ENCODE peak calls at places on chromosomes 6 and 20, in seven cellular contexts. One of them, this sample, is unnamed.
A peak's percentile ranks its signal among the peaks of the same experiment; 100 is the strongest.

GRCh38 chr6:145689529-145689928 is 45.8 kb downstream of the EPM2A start:
- DNase-seq in left lung: no peak
- DNase-seq in fibroblast of villous mesenchyme: no peak
- DNase-seq in cardiac fibroblast: no peak
- DNase-seq in IMR-90: no peak
- DNase-seq in tibial nerve: no peak
- DNase-seq in cardiac muscle cell: no peak
- DNase-seq in this sample: no peak

GRCh38 chr6:137571854-137572253 is 77.7 kb upstream of the OLIG3 start:
- DNase-seq in tibial nerve: no peak
- DNase-seq in fibroblast of villous mesenchyme: peak; percentile 14
- DNase-seq in cardiac fibroblast: peak; percentile 19
- DNase-seq in cardiac muscle cell: peak; percentile 24
- DNase-seq in IMR-90: peak; percentile 13
- DNase-seq in left lung: no peak
- DNase-seq in this sample: peak; percentile 70

GRCh38 chr6:33683051-33683571 is 28.4 kb downstream of the UQCC2 start:
- DNase-seq in cardiac muscle cell: no peak
- DNase-seq in tibial nerve: no peak
- DNase-seq in left lung: no peak
- DNase-seq in IMR-90: no peak
- DNase-seq in fibroblast of villous mesenchyme: no peak
- DNase-seq in cardiac fibroblast: peak; percentile 10
- DNase-seq in this sample: no peak

GRCh38 chr6:154555075-154555677 is 44.7 kb upstream of the CNKSR3 start:
- DNase-seq in IMR-90: peak; percentile 8
- DNase-seq in tibial nerve: no peak
- DNase-seq in cardiac fibroblast: peak; percentile 14
- DNase-seq in cardiac muscle cell: no peak
- DNase-seq in fibroblast of villous mesenchyme: no peak
- DNase-seq in left lung: no peak
- DNase-seq in this sample: no peak

GRCh38 chr20:53331151-53331973 is 262.3 kb downstream of the ZNF217 start:
- DNase-seq in IMR-90: no peak
- DNase-seq in cardiac fibroblast: peak; percentile 4
- DNase-seq in tibial nerve: no peak
- DNase-seq in cardiac muscle cell: peak; percentile 31
- DNase-seq in fibroblast of villous mesenchyme: peak; percentile 49
- DNase-seq in left lung: no peak
- DNase-seq in this sample: no peak

GRCh38 chr6:35072698-35073055 is 68.5 kb downstream of the TCP11 start:
- DNase-seq in cardiac muscle cell: no peak
- DNase-seq in left lung: no peak
- DNase-seq in fibroblast of villous mesenchyme: no peak
- DNase-seq in cardiac fibroblast: no peak
- DNase-seq in tibial nerve: no peak
- DNase-seq in IMR-90: no peak
- DNase-seq in this sample: no peak

GRCh38 chr20:13535627-13536026 is 103.1 kb downstream of the TASP1 start:
- DNase-seq in fibroblast of villous mesenchyme: no peak
- DNase-seq in cardiac fibroblast: no peak
- DNase-seq in IMR-90: no peak
- DNase-seq in tibial nerve: no peak
- DNase-seq in cardiac muscle cell: no peak
- DNase-seq in left lung: no peak
- DNase-seq in this sample: no peak

GRCh38 chr6:33632603-33633039 is 11.5 kb downstream of the ITPR3 start:
- DNase-seq in cardiac muscle cell: peak; percentile 50
- DNase-seq in tibial nerve: no peak
- DNase-seq in fibroblast of villous mesenchyme: no peak
- DNase-seq in IMR-90: no peak
- DNase-seq in left lung: no peak
- DNase-seq in cardiac fibroblast: peak; percentile 50
- DNase-seq in this sample: peak; percentile 62

GRCh38 chr6:10347561-10348327 is 67.1 kb downstream of the TFAP2A start:
- DNase-seq in tibial nerve: no peak
- DNase-seq in fibroblast of villous mesenchyme: no peak
- DNase-seq in cardiac muscle cell: no peak
- DNase-seq in IMR-90: peak; percentile 24
- DNase-seq in cardiac fibroblast: no peak
- DNase-seq in left lung: no peak
- DNase-seq in this sample: no peak

GRCh38 chr6:101630956-101631355 is 237.4 kb downstream of the GRIK2 start:
- DNase-seq in fibroblast of villous mesenchyme: no peak
- DNase-seq in tibial nerve: no peak
- DNase-seq in cardiac muscle cell: no peak
- DNase-seq in cardiac fibroblast: no peak
- DNase-seq in IMR-90: no peak
- DNase-seq in left lung: no peak
- DNase-seq in this sample: no peak

GRCh38 chr6:101633081-101633480 is 239.6 kb downstream of the GRIK2 start:
- DNase-seq in tibial nerve: no peak
- DNase-seq in cardiac fibroblast: no peak
- DNase-seq in IMR-90: no peak
- DNase-seq in left lung: no peak
- DNase-seq in cardiac muscle cell: no peak
- DNase-seq in fibroblast of villous mesenchyme: no peak
- DNase-seq in this sample: no peak
- H3K4me3 ChIP-seq in tibial nerve: no peak overlapping the region
- H3K4me3 ChIP-seq in cardiac fibroblast: no peak overlapping the region
- H3K4me3 ChIP-seq in IMR-90: no peak overlapping the region
- H3K4me3 ChIP-seq in left lung: no peak overlapping the region
- H3K4me3 ChIP-seq in cardiac muscle cell: no peak overlapping the region
- H3K4me3 ChIP-seq in fibroblast of villous mesenchyme: no peak overlapping the region
- H3K4me3 ChIP-seq in this sample: no peak overlapping the region

GRCh38 chr20:19588731-19589130 is 169.3 kb upstream of the RIN2 start:
- DNase-seq in fibroblast of villous mesenchyme: no peak
- DNase-seq in IMR-90: no peak
- DNase-seq in cardiac muscle cell: no peak
- DNase-seq in tibial nerve: no peak
- DNase-seq in left lung: no peak
- DNase-seq in cardiac fibroblast: peak; percentile 4
- DNase-seq in this sample: no peak
- TF ChIP-seq CTCF in fibroblast of villous mesenchyme: no peak
- TF ChIP-seq CTCF in IMR-90: no peak
- TF ChIP-seq CTCF in cardiac muscle cell: no peak
- TF ChIP-seq CTCF in tibial nerve: no peak
- TF ChIP-seq CTCF in left lung: no peak
- TF ChIP-seq CTCF in cardiac fibroblast: no peak
- TF ChIP-seq CTCF in this sample: no peak

DNA sequence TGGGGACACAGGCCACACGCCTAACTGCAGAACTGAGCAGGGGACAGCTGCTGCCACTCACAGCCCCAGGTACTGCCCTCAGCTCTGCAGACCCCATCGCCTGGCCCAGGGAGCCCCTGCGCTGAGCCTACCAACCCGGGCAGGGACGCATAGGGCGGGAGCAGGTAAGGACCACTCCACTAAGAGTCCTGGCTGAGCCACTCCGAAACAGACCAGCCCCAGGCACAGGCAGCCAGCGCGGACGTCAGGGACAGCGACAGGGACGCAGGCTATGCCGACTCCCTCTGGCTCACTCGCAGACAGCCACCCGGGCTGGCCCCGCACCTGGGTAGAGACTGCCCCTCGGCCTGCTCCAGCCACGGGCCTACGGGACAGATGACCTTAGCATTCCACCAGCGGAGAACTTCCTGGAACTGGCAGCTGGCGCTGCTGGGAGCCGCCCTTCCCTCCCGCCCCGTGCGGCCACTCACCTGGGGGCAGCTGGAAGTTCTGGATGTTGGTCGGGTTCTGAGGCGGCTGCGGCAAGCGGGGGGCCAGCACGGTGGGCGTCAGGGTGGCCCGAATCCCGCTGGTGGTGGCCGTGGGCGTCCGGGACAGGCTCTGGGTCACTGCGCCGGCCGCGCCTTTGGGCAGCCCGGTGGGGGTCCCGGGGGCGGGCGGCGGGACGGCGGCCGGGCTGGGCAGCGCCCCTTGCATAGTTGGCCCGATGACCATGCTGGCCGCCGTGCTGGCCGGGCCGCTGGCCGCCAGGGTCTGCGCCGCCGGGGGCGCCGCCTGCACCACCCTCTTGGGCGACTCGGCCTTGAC is 1.5 kb downstream of the TAF4 start:
- DNase-seq in left lung: no peak
- DNase-seq in fibroblast of villous mesenchyme: no peak
- DNase-seq in IMR-90: no peak
- DNase-seq in cardiac fibroblast: no peak
- DNase-seq in tibial nerve: no peak
- DNase-seq in cardiac muscle cell: no peak
- DNase-seq in this sample: no peak
- H3K4me3 ChIP-seq in left lung: peak overlapping the region; percentile 49
- H3K4me3 ChIP-seq in fibroblast of villous mesenchyme: peak overlapping the region; percentile 54
- H3K4me3 ChIP-seq in IMR-90: peak overlapping the region; percentile 35
- H3K4me3 ChIP-seq in cardiac fibroblast: peak overlapping the region; percentile 40
- H3K4me3 ChIP-seq in tibial nerve: peak overlapping the region; percentile 27
- H3K4me3 ChIP-seq in cardiac muscle cell: peak overlapping the region; percentile 37
- H3K4me3 ChIP-seq in this sample: no peak overlapping the region

GRCh38 chr6:36657265-36657664 is 21.2 kb upstream of the CDKN1A start:
- DNase-seq in cardiac fibroblast: no peak
- DNase-seq in tibial nerve: no peak
- DNase-seq in cardiac muscle cell: no peak
- DNase-seq in fibroblast of villous mesenchyme: no peak
- DNase-seq in left lung: no peak
- DNase-seq in IMR-90: no peak
- DNase-seq in this sample: no peak
- TF ChIP-seq CTCF in cardiac fibroblast: no peak
- TF ChIP-seq CTCF in tibial nerve: no peak
- TF ChIP-seq CTCF in cardiac muscle cell: no peak
- TF ChIP-seq CTCF in fibroblast of villous mesenchyme: no peak
- TF ChIP-seq CTCF in left lung: no peak
- TF ChIP-seq CTCF in IMR-90: no peak
- TF ChIP-seq CTCF in this sample: peak; percentile 1